ENCODE peak calls at places on chromosomes 13 and 19, in seven cellular contexts. Y is GM12865, O is pons, I is lower leg skin, R is hypothalamus, W is tibial nerve, H is GM03348. M is an unnamed sample.

GRCh38 chr13:70932511-70932910 is 824.3 kb upstream of the KLHL1 start:
- DNase-seq in H (no peak), O (no peak), W (no peak), I (no peak), Y (no peak), R (no peak), M (no peak)

GRCh38 chr19:56687036-56687435 is 15.5 kb upstream of the ZNF835 start:
- DNase-seq in W (no peak), Y (no peak), I (no peak), H (no peak), O (no peak), R (no peak), M (no peak)

GRCh38 chr19:47723573-47723923 is 10.3 kb downstream of the EHD2 start:
- DNase-seq in H (no peak), I (no peak), O (no peak), R (no peak), W (no peak), Y (no peak), M (no peak)

GRCh38 chr19:55249841-55250240 is 9.0 kb downstream of the PPP6R1 start:
- DNase-seq in W (no peak), R (no peak), O (no peak), Y (no peak), H (no peak), I (no peak), M (no peak)

GRCh38 chr19:43726736-43727592 is 11.1 kb downstream of the IRGC start:
- DNase-seq in W (no peak), R (no peak), H (no peak), Y (no peak), I (no peak), O (no peak), M (peak; percentile 65)

GRCh38 chr13:70457474-70457873 is 349.2 kb upstream of the KLHL1 start:
- DNase-seq in W (no peak), H (no peak), I (no peak), Y (no peak), O (no peak), R (no peak), M (no peak)

GRCh38 chr19:41321600-41322270 is 11.8 kb downstream of the CCDC97 start:
- DNase-seq in O (peak; percentile 9), W (no peak), Y (peak; percentile 50), R (no peak), I (no peak), H (peak; percentile 84), M (no peak)

GRCh38 chr13:70923863-70924752 is 815.9 kb upstream of the KLHL1 start:
- DNase-seq in H (no peak), O (no peak), Y (no peak), R (no peak), I (no peak), W (no peak), M (no peak)

GRCh38 chr19:5078666-5079409 is 109.9 kb downstream of the KDM4B start:
- DNase-seq in W (no peak), O (peak; percentile 57), H (no peak), Y (no peak), I (no peak), R (peak; percentile 32), M (peak; percentile 52)

GRCh38 chr13:24921003-24921402 is 157.0 kb downstream of the RNF17 start:
- DNase-seq in O (no peak), I (no peak), W (no peak), H (no peak), R (no peak), Y (peak; percentile 2), M (no peak)

GRCh38 chr19:54332149-54332548 is 6.8 kb downstream of the LILRA4 start:
- DNase-seq in Y (no peak), O (no peak), R (no peak), W (no peak), I (peak; percentile 53), H (no peak), M (no peak)

GRCh38 chr19:28228854-28229253 is 984.1 kb downstream of the UQCRFS1 start:
- DNase-seq in R (no peak), O (no peak), Y (no peak), W (no peak), H (no peak), I (no peak), M (no peak)

GRCh38 chr13:89695343-89696257 is 1651.9 kb upstream of the MIR17HG start:
- DNase-seq in Y (peak; percentile 2), O (peak; percentile 62), W (no peak), R (peak; percentile 35), I (no peak), H (peak; percentile 10), M (peak; percentile 21)

GRCh38 chr19:19568802-19569756 is 31.0 kb downstream of the CILP2 start:
- DNase-seq in W (no peak), H (peak; percentile 75), R (no peak), O (no peak), Y (no peak), I (peak; percentile 64), M (no peak)

GRCh38 chr19:11425719-11426457 is 6.8 kb upstream of the RGL3 start:
- DNase-seq in W (no peak), R (no peak), Y (no peak), O (no peak), I (no peak), H (no peak), M (no peak)

GRCh38 chr19:2089001-2089711 is 7.0 kb downstream of the MOB3A start:
- DNase-seq in W (no peak), Y (peak; percentile 91), H (no peak), R (no peak), O (no peak), I (no peak), M (no peak)

GRCh38 chr19:46296722-46297431 is at the start of gene HIF3A:
- DNase-seq in Y (no peak), W (no peak), O (peak; percentile 29), R (peak; percentile 64), I (peak; percentile 91), H (peak; percentile 35), M (peak; percentile 24)

GRCh38 chr13:27522847-27523246 is 72.5 kb upstream of the MTIF3 start:
- DNase-seq in I (no peak), O (peak; percentile 24), W (no peak), R (no peak), H (no peak), Y (peak; percentile 16), M (no peak)

GRCh38 chr19:45913874-45914830 is at the start of gene NANOS2:
- DNase-seq in Y (peak; percentile 23), H (no peak), O (no peak), I (no peak), R (no peak), W (no peak), M (peak; percentile 26)

GRCh38 chr19:3211191-3211590 is 13.3 kb upstream of the CELF5 start:
- DNase-seq in O (no peak), H (no peak), Y (no peak), I (no peak), W (no peak), R (no peak), M (no peak)

GRCh38 chr19:37778613-37779138 is 710 bp downstream of the ZNF573 start:
- DNase-seq in O (peak; percentile 0), I (no peak), R (no peak), W (no peak), H (peak; percentile 36), Y (no peak), M (peak; percentile 0)

GRCh38 chr13:47000166-47000565 is 103.3 kb upstream of the HTR2A start:
- DNase-seq in H (peak; percentile 27), I (no peak), R (no peak), O (no peak), Y (no peak), W (no peak), M (no peak)